ENCODE peak calls at places on chromosomes 6 and 20, in four cellular contexts. P, S, J and X are unnamed samples. For H3K27me3, the result is how much of the 10 kb centered on the place peaks cover.

GRCh38 chr6:51965222-51965801 is 122.1 kb downstream of the PKHD1 start:
- DNase-seq in J (no peak), S (no peak), P (no peak), X (no peak)

GRCh38 chr6:161316531-161316930 is 42.7 kb upstream of the AGPAT4 start:
- DNase-seq in J (no peak), S (no peak), P (no peak), X (no peak)

GRCh38 chr6:168648240-168648639 is 207.3 kb downstream of the SMOC2 start:
- DNase-seq in J (no peak), S (no peak), P (no peak), X (peak)

GRCh38 chr20:62368629-62369507 is 1.8 kb upstream of the LAMA5 start:
- DNase-seq in S (no peak), P (no peak), J (peak), X (peak)

GRCh38 chr6:4280031-4280430 is 144.7 kb upstream of the ECI2 start:
- DNase-seq in S (no peak), P (no peak), J (no peak), X (no peak)

GRCh38 chr6:13573669-13574110 is 711 bp upstream of the SIRT5 start:
- DNase-seq in P (peak), S (peak), J (peak), X (peak)

GRCh38 chr20:31860431-31861345 is 9.6 kb downstream of the DUSP15 start:
- DNase-seq in P (no peak), J (no peak), S (no peak), X (peak)

GRCh38 chr20:37914672-37915433 is 11.9 kb downstream of the VSTM2L start:
- DNase-seq in S (no peak), J (no peak), P (no peak), X (no peak)

GRCh38 chr20:23125159-23125558 is 39.0 kb upstream of the CD93 start:
- DNase-seq in P (no peak), J (no peak), S (no peak), X (no peak)

DNA sequence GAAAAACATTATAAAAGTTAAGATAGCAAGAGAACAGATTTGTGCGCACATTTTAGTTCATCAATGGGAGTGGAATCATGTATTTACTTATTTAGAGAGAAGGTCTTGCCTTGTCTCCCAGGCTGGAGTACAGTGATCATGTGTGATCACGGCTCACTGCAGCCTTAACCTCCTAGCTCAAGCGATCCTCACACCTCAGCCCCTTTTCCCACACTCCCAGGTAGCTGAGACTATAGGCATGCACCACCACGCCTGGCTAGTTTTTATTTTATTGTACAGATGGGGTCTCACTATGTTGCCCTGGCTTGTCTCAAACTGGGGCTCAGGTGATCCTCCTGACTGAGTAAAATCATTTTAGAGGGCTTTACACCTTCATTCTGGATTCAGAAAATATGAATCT is 72.3 kb upstream of the ADGRF1 start:
- DNase-seq in P (no peak), J (no peak), S (no peak), X (no peak)
- H3K4me3 ChIP-seq in P (no peak), J (no peak), S (no peak), X (no peak)

DNA sequence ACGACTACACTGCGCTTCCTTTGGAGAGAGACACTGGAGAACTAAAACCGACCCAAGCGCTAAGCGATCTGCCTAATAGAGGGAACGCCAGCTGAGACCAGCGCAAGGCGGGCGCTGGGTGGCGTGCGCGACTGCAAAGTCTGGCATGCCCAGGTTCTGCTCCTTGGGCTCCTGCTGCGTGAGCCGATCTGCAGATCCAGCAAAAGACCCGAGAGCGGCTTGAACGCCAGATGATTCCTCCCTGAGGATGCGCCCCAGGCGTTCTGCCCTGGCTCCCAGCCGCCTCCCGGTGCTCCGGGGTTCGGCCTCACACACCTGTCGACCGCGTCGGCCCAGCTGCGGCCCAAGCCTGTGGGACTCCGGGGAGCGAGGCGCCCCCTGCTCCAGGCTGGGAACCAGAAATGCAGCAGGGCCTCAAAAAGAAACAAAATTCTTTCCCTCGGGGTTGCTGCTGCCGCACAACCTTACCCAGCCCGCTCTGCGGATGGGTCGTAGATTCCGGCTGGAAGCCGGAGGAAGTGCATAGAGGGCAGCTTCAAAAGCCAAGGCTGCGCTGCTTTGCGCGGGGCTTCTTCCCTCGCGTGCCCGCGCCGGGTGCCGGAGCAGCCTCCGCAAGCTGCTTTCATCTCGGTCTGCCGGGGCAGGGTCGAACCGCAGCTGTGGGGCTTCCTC is 17.9 kb upstream of the PRDM13 start:
- DNase-seq in P (peak), J (peak), S (peak), X (peak)
- H3K27me3 ChIP-seq in P (under half), J (under half), S (half or more), X (under half)

DNA sequence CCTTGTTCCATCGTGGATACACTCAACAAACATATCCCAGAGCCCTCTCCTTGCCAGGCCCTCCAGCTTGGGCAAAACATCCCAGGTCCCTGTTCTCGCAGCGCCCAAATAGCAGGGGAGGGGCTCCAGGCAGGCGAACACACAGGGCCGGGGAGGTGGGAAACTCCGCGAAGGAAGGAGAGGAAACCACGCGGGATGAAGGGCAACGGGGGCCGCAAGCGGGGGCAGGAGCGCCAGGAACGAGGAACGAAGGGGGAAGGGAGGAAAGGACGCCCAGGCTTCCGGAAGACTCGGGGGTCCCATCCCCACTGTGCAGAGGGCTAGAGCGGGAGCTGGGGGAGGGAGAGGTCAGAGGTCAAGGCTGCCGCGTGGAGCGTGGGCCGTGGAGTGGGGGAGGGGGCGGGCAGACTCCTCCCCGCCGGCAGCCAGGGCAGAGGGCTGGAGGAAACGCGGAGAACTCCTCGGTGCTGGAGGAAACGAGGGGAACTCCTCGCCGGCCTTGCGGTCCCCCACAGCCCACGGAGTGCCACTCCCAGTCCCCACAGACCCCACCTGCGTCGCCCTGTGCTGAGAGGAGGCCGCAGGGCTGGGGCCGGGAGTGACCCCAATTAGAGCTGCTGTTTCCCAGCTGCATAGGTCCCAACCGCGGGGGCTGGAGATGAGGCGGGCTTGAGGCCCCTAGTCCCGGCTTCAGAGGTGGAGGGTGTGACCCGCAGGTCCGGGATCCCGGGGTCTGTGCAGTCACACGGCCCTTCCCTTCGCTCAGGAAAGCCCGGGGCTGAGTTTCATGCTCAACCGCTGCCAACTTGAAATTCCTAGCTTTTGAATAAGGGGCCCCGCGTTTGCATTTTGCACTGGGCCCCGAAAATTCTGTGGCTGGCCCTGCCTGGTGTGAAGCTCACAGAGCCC is 1.2 kb upstream of the RBM38 start:
- DNase-seq in J (no peak), S (no peak), P (peak), X (no peak)
- H3K4me3 ChIP-seq in J (peak), S (peak), P (peak), X (peak)

GRCh38 chr6:41373367-41373918 is 38.0 kb downstream of the NCR2 start:
- DNase-seq in S (no peak), P (no peak), J (no peak), X (no peak)
- H3K27me3 ChIP-seq in S (half or more), P (under half), J (half or more), X (under half)